ENCODE peak calls at places on chromosomes 6 and 20, in eight cellular contexts. Y, W, M, Z, G, O, V and R are unnamed samples.

GRCh38 chr6:116986819-116987218 is 109.8 kb downstream of the RFX6 start:
- DNase-seq in Z (no peak), O (no peak), W (no peak), M (no peak), V (no peak), G (no peak), Y (no peak), R (no peak)

GRCh38 chr6:166449036-166449435 is 66.3 kb upstream of the MPC1 start:
- DNase-seq in M (no peak), O (no peak), W (no peak), Z (no peak), G (no peak), Y (no peak), V (no peak), R (no peak)

GRCh38 chr6:130783416-130784107 is 43.6 kb upstream of the SMLR1 start:
- DNase-seq in Y (no peak), Z (no peak), G (no peak), M (no peak), W (no peak), O (no peak), V (no peak), R (no peak)

GRCh38 chr6:29598348-29598747 is 13.4 kb downstream of the OR2H2 start:
- DNase-seq in W (no peak), Y (no peak), G (no peak), V (no peak), O (no peak), Z (no peak), M (no peak), R (no peak)

GRCh38 chr6:121851056-121851455 is 415.6 kb downstream of the GJA1 start:
- DNase-seq in W (peak), O (peak), G (peak), Y (no peak), M (no peak), V (no peak), Z (no peak), R (peak)

GRCh38 chr20:58713801-58714339 is 21.3 kb downstream of the NPEPL1 start:
- DNase-seq in O (no peak), Y (no peak), G (no peak), M (no peak), V (peak), W (no peak), Z (no peak), R (no peak)

GRCh38 chr20:32893878-32894483 is 35.3 kb downstream of the EFCAB8 start:
- DNase-seq in Z (no peak), M (no peak), O (peak), V (peak), W (no peak), Y (peak), G (peak), R (peak)

GRCh38 chr6:134826889-134827737 is 122.8 kb downstream of the ALDH8A1 start:
- DNase-seq in O (no peak), Z (no peak), M (no peak), V (no peak), Y (no peak), W (peak), G (no peak), R (peak)

GRCh38 chr20:1486566-1486965 is 4.7 kb downstream of the SIRPB2 start:
- DNase-seq in G (no peak), V (no peak), W (no peak), Y (no peak), O (no peak), Z (no peak), M (no peak), R (no peak)

GRCh38 chr6:81606965-81607381 is 145.5 kb downstream of the TENT5A start:
- DNase-seq in Y (no peak), V (no peak), W (peak), O (no peak), Z (no peak), G (no peak), M (no peak), R (peak)

GRCh38 chr20:57402206-57403125 is 11.3 kb downstream of the RBM38 start:
- DNase-seq in Y (no peak), O (no peak), W (no peak), M (no peak), V (no peak), Z (no peak), G (no peak), R (no peak)

GRCh38 chr20:49790077-49790798 is 22.4 kb upstream of the SLC9A8 start:
- DNase-seq in G (no peak), Z (no peak), V (no peak), W (peak), O (no peak), M (no peak), Y (peak), R (peak)

GRCh38 chr20:25000268-25000801 is 7.8 kb upstream of the APMAP start:
- DNase-seq in M (no peak), Z (no peak), O (no peak), G (no peak), W (peak), V (no peak), Y (no peak), R (peak)

GRCh38 chr6:24064106-24064505 is 61.9 kb upstream of the NRSN1 start:
- DNase-seq in M (no peak), V (no peak), O (peak), W (peak), G (peak), Y (peak), Z (no peak), R (no peak)

GRCh38 chr6:90294614-90294988 is 2.0 kb downstream of the BACH2 start:
- DNase-seq in Z (peak), M (no peak), Y (no peak), O (peak), W (no peak), G (peak), V (no peak), R (no peak)

GRCh38 chr20:62014488-62014775 is 51.2 kb downstream of the TAF4 start:
- DNase-seq in Z (no peak), W (no peak), V (no peak), G (no peak), O (no peak), Y (no peak), M (no peak), R (no peak)

GRCh38 chr20:57323034-57323433 is 6.6 kb upstream of the SPO11 start:
- DNase-seq in O (peak), W (peak), G (peak), V (no peak), Y (no peak), Z (no peak), M (no peak), R (peak)

GRCh38 chr6:82248233-82248735 is 740 bp upstream of the IBTK start:
- DNase-seq in Z (no peak), G (no peak), V (peak), M (no peak), O (no peak), W (peak), Y (no peak), R (peak)

GRCh38 chr20:48676795-48677447 is 150.9 kb downstream of the PREX1 start:
- DNase-seq in V (no peak), M (no peak), W (no peak), Y (no peak), O (no peak), G (no peak), Z (no peak), R (no peak)

GRCh38 chr6:158662607-158663464 is 13.0 kb downstream of the SYTL3 start:
- DNase-seq in V (no peak), Y (peak), Z (no peak), W (peak), M (no peak), O (no peak), G (no peak), R (no peak)

GRCh38 chr20:38649275-38649891 is 47.8 kb downstream of the ARHGAP40 start:
- DNase-seq in V (peak), M (no peak), Y (peak), G (peak), O (peak), Z (no peak), W (peak), R (no peak)

GRCh38 chr6:42279144-42279781 is 61.6 kb upstream of the MRPS10 start:
- DNase-seq in V (no peak), Y (no peak), Z (peak), W (peak), M (peak), G (no peak), O (no peak), R (peak)